ENCODE peak calls at places on chromosomes 7 and 10, in seven cellular contexts. M is mesendoderm; L is ovary; X is PC-3; S is CD8-positive, alpha-beta T cell; U is fibroblast of lung; W is SJSA1. J is an unnamed sample.
A peak's percentile ranks its signal among the peaks of the same experiment; 100 is the strongest.

GRCh38 chr10:8527773-8528172 is 473.3 kb downstream of the GATA3 start:
- DNase-seq in U (no peak), L (no peak), S (no peak), X (no peak), W (no peak), M (no peak), J (no peak)

GRCh38 chr10:92699518-92700272 is 9.9 kb downstream of the HHEX start:
- DNase-seq in S (no peak), U (peak; percentile 55), L (no peak), M (peak; percentile 78), W (peak; percentile 65), X (peak; percentile 56), J (no peak)

GRCh38 chr10:79067241-79068202 is 1.2 kb upstream of the ZMIZ1 start:
- DNase-seq in U (peak; percentile 93), L (peak; percentile 96), M (peak; percentile 98), W (peak; percentile 81), S (peak; percentile 75), X (peak; percentile 100), J (peak; percentile 48)

GRCh38 chr10:28411648-28412047 is 108.8 kb upstream of the MPP7 start:
- DNase-seq in U (no peak), M (no peak), S (no peak), X (peak; percentile 38), L (no peak), W (no peak), J (peak; percentile 84)

GRCh38 chr10:48792687-48793096 is 108.0 kb downstream of the WDFY4 start:
- DNase-seq in M (no peak), U (peak; percentile 30), L (no peak), X (peak; percentile 87), S (no peak), W (peak; percentile 57), J (peak; percentile 67)

GRCh38 chr7:65438593-65438992 is 64.9 kb downstream of the ZNF92 start:
- DNase-seq in M (no peak), L (no peak), U (peak; percentile 72), S (no peak), W (peak; percentile 11), X (peak; percentile 92), J (peak; percentile 73)

GRCh38 chr7:30973791-30974604 is 10.2 kb downstream of the GHRHR start:
- DNase-seq in U (no peak), X (no peak), M (no peak), S (no peak), W (no peak), L (no peak), J (no peak)

GRCh38 chr10:49361178-49361554 is 34.7 kb downstream of the DRGX start:
- DNase-seq in U (no peak), L (no peak), S (no peak), W (no peak), M (no peak), X (no peak), J (no peak)

GRCh38 chr10:72334196-72334831 is 20.4 kb downstream of the DNAJB12 start:
- DNase-seq in L (peak; percentile 89), S (no peak), M (peak; percentile 95), W (no peak), U (peak; percentile 84), X (no peak), J (no peak)

GRCh38 chr7:92133133-92133736 is 1.0 kb downstream of the CYP51A1 start:
- DNase-seq in M (no peak), W (no peak), S (no peak), X (no peak), L (no peak), U (peak; percentile 27), J (no peak)

GRCh38 chr10:111081595-111081994 is 4.8 kb downstream of the ADRA2A start:
- DNase-seq in W (no peak), S (no peak), L (no peak), U (no peak), M (no peak), X (no peak), J (no peak)

GRCh38 chr10:121041499-121041898 is 190.3 kb downstream of the WDR11 start:
- DNase-seq in X (no peak), L (no peak), M (no peak), W (no peak), U (no peak), S (no peak), J (no peak)

GRCh38 chr10:102868976-102869289 is 337 bp upstream of the AS3MT start:
- DNase-seq in M (peak; percentile 11), X (no peak), S (no peak), W (no peak), L (no peak), U (peak; percentile 19), J (no peak)

GRCh38 chr10:133359554-133359971 is 1.7 kb upstream of the FUOM start:
- DNase-seq in W (no peak), M (no peak), U (no peak), L (no peak), X (peak; percentile 8), S (no peak), J (no peak)

GRCh38 chr10:114632869-114633715 is 25.0 kb downstream of the ABLIM1 start:
- DNase-seq in X (peak; percentile 81), S (no peak), L (peak; percentile 52), W (peak; percentile 94), U (peak; percentile 80), M (peak; percentile 91), J (no peak)

GRCh38 chr7:158276414-158277218 is 311.0 kb downstream of the PTPRN2 start:
- DNase-seq in S (no peak), X (no peak), M (no peak), L (no peak), U (no peak), W (no peak), J (no peak)

GRCh38 chr10:96352587-96352986 is 6.2 kb downstream of the OPALIN start:
- DNase-seq in U (no peak), L (no peak), X (no peak), S (no peak), W (no peak), M (no peak), J (no peak)

GRCh38 chr7:67618569-67619543 is 622.2 kb downstream of the TYW1 start:
- DNase-seq in L (peak; percentile 46), X (no peak), U (no peak), S (no peak), W (no peak), M (peak; percentile 54), J (no peak)

DNA sequence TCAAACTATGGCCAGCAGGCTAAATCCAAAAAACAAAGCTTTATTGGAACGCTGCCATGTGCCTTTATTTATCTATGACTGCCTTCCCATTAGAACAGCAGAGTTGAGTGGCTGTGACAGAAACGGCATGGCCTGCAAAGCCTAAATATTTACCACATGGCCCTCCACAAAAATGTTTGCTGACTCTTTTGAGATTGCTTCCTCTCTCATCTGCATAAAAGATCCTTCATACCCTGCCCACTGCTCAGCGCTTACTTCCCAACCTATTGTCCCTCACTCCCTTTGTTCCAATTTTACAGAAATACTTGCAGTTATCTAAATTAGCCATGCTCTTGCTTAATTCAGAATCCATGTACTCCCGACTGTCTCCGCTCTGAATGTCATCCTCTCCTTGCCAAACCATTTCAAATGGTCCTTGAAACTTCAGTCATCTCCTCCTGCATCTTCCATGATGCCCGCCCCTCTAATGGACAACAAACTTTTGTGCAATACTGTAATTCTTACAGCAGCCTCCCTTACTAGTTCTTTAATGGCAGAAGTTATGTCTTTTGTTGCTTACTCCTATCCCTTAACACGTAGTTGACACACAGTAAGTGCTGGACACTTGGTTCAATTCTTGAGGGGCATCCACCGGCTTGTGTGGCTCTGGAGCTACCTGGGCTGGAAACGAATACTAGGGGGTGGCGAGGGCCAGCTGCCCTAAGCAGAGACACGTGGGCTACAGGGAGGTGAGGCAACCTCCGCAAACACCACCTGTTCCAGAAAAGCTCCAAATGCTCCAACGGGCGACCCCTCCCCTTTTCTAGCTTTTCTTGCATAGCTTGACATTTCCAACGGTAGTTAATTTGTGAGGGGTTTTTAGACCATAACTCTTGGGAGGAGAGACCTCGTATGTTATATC is 831 bp downstream of the XRCC2 start:
- DNase-seq in S (no peak), M (peak; percentile 58), W (peak; percentile 60), L (no peak), X (peak; percentile 23), U (peak; percentile 67), J (no peak)
- H3K27ac ChIP-seq in S (peak overlapping the region; percentile 79), M (peak overlapping the region; percentile 58), W (peak overlapping the region; percentile 57), L (no peak overlapping the region), X (peak overlapping the region; percentile 59), U (peak overlapping the region; percentile 76), J (no peak overlapping the region)

GRCh38 chr10:74047871-74048270 is 50.0 kb downstream of the VCL start:
- DNase-seq in W (no peak), L (no peak), U (peak; percentile 89), M (no peak), X (peak; percentile 91), S (no peak), J (no peak)

GRCh38 chr10:74044419-74044818 is 46.5 kb downstream of the VCL start:
- DNase-seq in L (no peak), U (no peak), X (no peak), W (no peak), S (no peak), M (no peak), J (no peak)

GRCh38 chr10:74049995-74050394 is 52.1 kb downstream of the VCL start:
- DNase-seq in U (no peak), S (no peak), X (no peak), W (no peak), M (no peak), L (no peak), J (no peak)

GRCh38 chr10:74048433-74048832 is 50.5 kb downstream of the VCL start:
- DNase-seq in M (no peak), W (no peak), U (no peak), L (no peak), S (no peak), X (no peak), J (no peak)

DNA sequence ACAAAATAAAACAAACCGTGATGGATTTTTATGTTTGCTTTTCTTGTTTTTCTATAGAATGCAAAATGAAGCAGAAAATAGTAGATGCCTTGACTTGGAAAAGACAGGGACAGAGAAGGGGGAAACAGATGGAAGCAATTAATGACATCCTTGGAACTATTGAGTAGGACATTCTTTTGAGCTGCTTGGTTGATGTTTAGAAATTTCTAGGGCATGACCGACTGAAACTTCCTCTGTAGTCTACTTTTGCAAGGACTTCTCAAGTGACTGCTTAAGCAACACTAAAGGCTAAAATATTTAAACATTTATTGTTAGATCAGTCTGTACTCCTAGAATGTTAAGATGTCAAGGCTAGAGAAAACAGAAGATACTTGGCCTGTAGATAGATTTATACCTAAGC is 49.4 kb downstream of the VCL start:
- DNase-seq in S (no peak), W (peak; percentile 81), U (peak; percentile 84), M (no peak), L (no peak), X (no peak), J (no peak)
- H3K27ac ChIP-seq in S (no peak overlapping the region), W (peak overlapping the region; percentile 35), U (peak overlapping the region; percentile 53), M (no peak overlapping the region), L (no peak overlapping the region), X (no peak overlapping the region), J (peak overlapping the region; percentile 28)

DNA sequence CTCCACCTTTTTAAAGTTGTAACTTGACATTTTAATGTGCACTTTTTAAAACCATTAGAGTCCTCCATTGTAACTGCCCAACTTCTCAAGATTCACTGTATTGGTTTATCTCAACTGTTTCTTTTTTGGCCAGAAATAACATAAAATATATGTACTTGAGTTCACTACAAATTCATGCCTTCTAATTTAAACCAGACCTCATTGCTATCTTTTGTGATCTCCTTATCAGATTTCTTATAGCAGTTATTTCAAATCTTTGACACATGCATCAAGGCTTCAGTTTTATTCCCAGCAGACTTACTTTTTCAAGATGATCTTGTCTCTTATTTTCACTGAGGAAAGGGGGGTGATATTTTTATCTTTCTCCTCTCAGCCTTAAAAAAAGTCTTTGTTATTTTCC is 154.3 kb downstream of the PHF14 start:
- DNase-seq in L (no peak), W (no peak), M (peak; percentile 18), U (no peak), X (no peak), S (no peak), J (no peak)
- H3K27ac ChIP-seq in L (no peak overlapping the region), W (no peak overlapping the region), M (no peak overlapping the region), U (no peak overlapping the region), X (no peak overlapping the region), S (no peak overlapping the region), J (no peak overlapping the region)

GRCh38 chr7:50371551-50372021 is 67.1 kb downstream of the IKZF1 start:
- DNase-seq in M (no peak), U (no peak), S (no peak), X (no peak), W (no peak), L (no peak), J (no peak)
- H3K27ac ChIP-seq in M (no peak overlapping the region), U (no peak overlapping the region), S (no peak overlapping the region), X (no peak overlapping the region), W (no peak overlapping the region), L (no peak overlapping the region), J (no peak overlapping the region)

J was measured in epithelial cell of prostate.